ENCODE peak calls at places on chromosomes 5 and 9, in five cellular contexts. Q is prostate gland, Z is GM12878, E is spleen, G is heart left ventricle. M is an unnamed sample.

GRCh38 chr5:117889592-117889991 is 1098.8 kb downstream of the DTWD2 start:
- DNase-seq in Q (no peak), Z (no peak), E (no peak), G (no peak), M (no peak)

GRCh38 chr5:142906863-142907671 is 136.9 kb downstream of the ARHGAP26 start:
- DNase-seq in Q (no peak), Z (no peak), E (no peak), G (peak), M (no peak)

GRCh38 chr5:173736923-173737412 is 120.5 kb upstream of the BOD1 start:
- DNase-seq in Q (no peak), Z (peak), E (no peak), G (no peak), M (no peak)

GRCh38 chr9:878239-878638 is 36.7 kb downstream of the DMRT1 start:
- DNase-seq in Q (no peak), Z (no peak), E (no peak), G (no peak), M (no peak)

GRCh38 chr9:114098660-114099522 is at the start of gene KIF12:
- DNase-seq in Q (peak), Z (no peak), E (no peak), G (no peak), M (peak)

GRCh38 chr9:125902865-125903512 is 155.8 kb downstream of the PBX3 start:
- DNase-seq in Q (no peak), Z (no peak), E (no peak), G (no peak), M (no peak)

GRCh38 chr9:72356019-72356653 is 8.9 kb downstream of the ZFAND5 start:
- DNase-seq in Q (no peak), Z (no peak), E (no peak), G (no peak), M (no peak)

GRCh38 chr9:127519301-127520166 is 68.2 kb downstream of the LRSAM1 start:
- DNase-seq in Q (no peak), Z (peak), E (no peak), G (peak), M (no peak)

GRCh38 chr5:91049800-91050199 is 333.3 kb downstream of the ARRDC3 start:
- DNase-seq in Q (peak), Z (no peak), E (no peak), G (no peak), M (no peak)

GRCh38 chr5:19240150-19240549 is 747.9 kb downstream of the CDH18 start:
- DNase-seq in Q (no peak), Z (no peak), E (no peak), G (no peak), M (no peak)

GRCh38 chr9:87333802-87334201 is 163.9 kb upstream of the DAPK1 start:
- DNase-seq in Q (no peak), Z (no peak), E (no peak), G (no peak), M (no peak)

GRCh38 chr9:34158362-34158869 is 20.4 kb upstream of the UBAP1 start:
- DNase-seq in Q (no peak), Z (no peak), E (peak), G (no peak), M (no peak)

GRCh38 chr5:179170606-179171005 is 110.4 kb downstream of the ZNF354C start:
- DNase-seq in Q (no peak), Z (no peak), E (peak), G (peak), M (no peak)

GRCh38 chr5:37776826-37777225 is 63.0 kb downstream of the GDNF start:
- DNase-seq in Q (no peak), Z (no peak), E (no peak), G (no peak), M (no peak)

GRCh38 chr9:22307013-22307711 is 139.5 kb upstream of the DMRTA1 start:
- DNase-seq in Q (peak), Z (no peak), E (no peak), G (no peak), M (no peak)

GRCh38 chr9:31582561-31582960 is 801.9 kb upstream of the ACO1 start:
- DNase-seq in Q (no peak), Z (no peak), E (no peak), G (no peak), M (no peak)

GRCh38 chr9:129731477-129732085 is 21.3 kb downstream of the PTGES start:
- DNase-seq in Q (no peak), Z (no peak), E (no peak), G (no peak), M (no peak)

GRCh38 chr9:98416294-98416693 is 160.8 kb upstream of the TBC1D2 start:
- DNase-seq in Q (no peak), Z (no peak), E (no peak), G (no peak), M (no peak)

GRCh38 chr5:172105811-172106210 is 82.2 kb downstream of the STK10 start:
- DNase-seq in Q (no peak), Z (no peak), E (peak), G (no peak), M (no peak)

GRCh38 chr5:172104021-172104420 is 84.0 kb downstream of the STK10 start:
- DNase-seq in Q (no peak), Z (no peak), E (peak), G (no peak), M (no peak)

GRCh38 chr5:172107606-172108005 is 80.4 kb downstream of the STK10 start:
- DNase-seq in Q (no peak), Z (no peak), E (peak), G (no peak), M (no peak)

GRCh38 chr5:172104801-172105701 is 83.0 kb downstream of the STK10 start:
- DNase-seq in Q (no peak), Z (no peak), E (peak), G (no peak), M (no peak)

GRCh38 chr5:172106511-172107356 is 81.3 kb downstream of the STK10 start:
- DNase-seq in Q (peak), Z (peak), E (peak), G (no peak), M (no peak)
- H3K4me3 ChIP-seq in Q (peak), Z (no peak), E (no peak), G (peak), M (no peak)

GRCh38 chr5:95662946-95663345 is 16.4 kb downstream of the RFESD start:
- DNase-seq in Q (no peak), Z (no peak), E (no peak), G (no peak), M (no peak)
- TF ChIP-seq POLR2A in Q (no peak), Z (no peak), E (no peak), G (no peak), M (no peak)

DNA sequence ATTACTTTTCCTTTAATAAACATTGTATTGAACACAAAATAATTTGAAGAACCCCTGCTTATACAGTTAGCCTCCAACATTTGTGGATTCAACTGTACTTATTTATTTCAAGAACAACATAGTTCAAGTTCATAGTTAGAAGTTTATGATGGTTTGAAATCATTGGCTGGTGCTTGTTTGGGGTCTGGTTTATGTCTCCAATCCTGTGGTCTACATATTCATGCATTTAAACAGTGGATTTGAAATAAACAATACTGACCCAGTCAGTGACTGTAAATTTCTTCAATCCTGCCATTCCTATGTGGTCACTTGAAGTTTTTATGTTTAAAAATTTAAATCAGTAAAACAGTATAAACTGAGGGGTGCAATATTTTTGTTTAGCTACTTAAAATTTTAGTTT is 145.1 kb upstream of the TRPC7 start:
- DNase-seq in Q (no peak), Z (no peak), E (no peak), G (no peak), M (no peak)
- TF ChIP-seq CTCF in Q (no peak), Z (no peak), E (no peak), G (no peak), M (no peak)

GRCh38 chr5:157328277-157328912 is 62.5 kb downstream of the CYFIP2 start:
- DNase-seq in Q (peak), Z (no peak), E (peak), G (peak), M (peak)
- H3K4me3 ChIP-seq in Q (no peak), Z (no peak), E (no peak), G (peak), M (no peak)

DNA sequence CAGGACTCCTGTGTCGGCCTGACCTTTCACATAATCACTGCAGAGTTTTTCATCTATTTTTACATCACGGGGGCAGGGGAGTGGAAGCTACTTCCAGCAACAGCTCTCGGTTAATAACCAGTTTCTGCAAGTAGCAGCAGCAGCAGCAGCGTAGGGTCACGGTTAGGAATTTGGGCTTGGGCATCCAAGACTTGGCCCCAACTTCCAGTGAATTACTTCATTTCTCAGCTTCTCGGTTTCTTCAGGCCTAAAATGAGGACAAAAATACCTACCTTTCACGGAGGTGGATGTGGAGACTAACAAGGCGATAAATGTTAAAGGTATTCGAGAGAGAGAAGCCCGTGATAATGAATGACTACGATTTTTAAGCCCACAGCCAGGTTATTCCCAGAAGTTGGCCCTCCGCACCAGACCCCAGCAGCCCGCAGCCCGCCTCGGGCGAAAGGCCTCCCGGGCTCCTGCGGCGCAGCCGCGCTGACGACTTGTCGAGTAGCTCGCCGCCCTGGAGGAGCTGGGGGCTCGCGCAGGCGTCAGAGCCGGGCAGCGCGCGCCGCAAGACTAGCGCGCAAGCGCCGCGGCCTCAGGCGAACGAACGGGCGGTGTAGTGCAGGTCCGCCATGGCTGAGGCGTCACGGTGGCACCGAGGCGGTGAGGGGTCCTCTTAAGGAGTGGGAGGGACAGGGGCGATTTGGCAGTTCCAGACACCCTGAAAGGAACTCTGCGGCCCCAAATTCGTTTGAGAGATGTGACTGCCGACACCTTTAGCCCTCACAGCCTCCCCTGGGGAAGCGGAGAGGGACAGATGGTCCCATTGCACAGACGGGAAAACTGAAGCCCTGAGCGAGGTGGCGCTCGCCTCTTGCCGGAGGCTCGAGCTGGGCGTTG is at the start of gene PKD2L2:
- DNase-seq in Q (peak), Z (peak), E (peak), G (peak), M (peak)
- TF ChIP-seq POLR2A in Q (peak), Z (peak), E (no peak), G (peak), M (no peak)

M was measured in lower leg skin.